ENCODE peak calls at places on chromosome 18, in ten cellular contexts. One of them, this sample, is unnamed.

GRCh38 chr18:43484710-43485109 is 207.4 kb upstream of the SYT4 start:
- DNase-seq in NCI-H774: no peak
- DNase-seq in Calu3: peak
- DNase-seq in NCI-H1930: no peak
- DNase-seq in dermis blood vessel endothelial cell: no peak
- DNase-seq in RPMI8226: no peak
- DNase-seq in stimulated activated CD4-positive, alpha-beta T cell treated with anti-CD3 and anti-CD28 coated beads, Interleukin-4, amount 100 ng/mL, for 24 hours: no peak
- DNase-seq in cardiac fibroblast: no peak
- DNase-seq in Caco-2: no peak
- DNase-seq in islet precursor cell: no peak
- DNase-seq in this sample: no peak

GRCh38 chr18:8546677-8547076 is 62.6 kb upstream of the RAB12 start:
- DNase-seq in NCI-H774: no peak
- DNase-seq in Calu3: no peak
- DNase-seq in NCI-H1930: no peak
- DNase-seq in dermis blood vessel endothelial cell: no peak
- DNase-seq in RPMI8226: no peak
- DNase-seq in stimulated activated CD4-positive, alpha-beta T cell treated with anti-CD3 and anti-CD28 coated beads, Interleukin-4, amount 100 ng/mL, for 24 hours: no peak
- DNase-seq in cardiac fibroblast: no peak
- DNase-seq in Caco-2: no peak
- DNase-seq in islet precursor cell: no peak
- DNase-seq in this sample: no peak

GRCh38 chr18:39414009-39414700 is 1848.6 kb upstream of the CELF4 start:
- DNase-seq in NCI-H774: no peak
- DNase-seq in Calu3: no peak
- DNase-seq in NCI-H1930: no peak
- DNase-seq in dermis blood vessel endothelial cell: peak
- DNase-seq in RPMI8226: no peak
- DNase-seq in stimulated activated CD4-positive, alpha-beta T cell treated with anti-CD3 and anti-CD28 coated beads, Interleukin-4, amount 100 ng/mL, for 24 hours: no peak
- DNase-seq in cardiac fibroblast: peak
- DNase-seq in Caco-2: no peak
- DNase-seq in islet precursor cell: no peak
- DNase-seq in this sample: no peak

GRCh38 chr18:66506178-66506577 is 97.7 kb downstream of the CDH19 start:
- DNase-seq in NCI-H774: no peak
- DNase-seq in Calu3: no peak
- DNase-seq in NCI-H1930: no peak
- DNase-seq in dermis blood vessel endothelial cell: no peak
- DNase-seq in RPMI8226: no peak
- DNase-seq in stimulated activated CD4-positive, alpha-beta T cell treated with anti-CD3 and anti-CD28 coated beads, Interleukin-4, amount 100 ng/mL, for 24 hours: no peak
- DNase-seq in cardiac fibroblast: no peak
- DNase-seq in Caco-2: no peak
- DNase-seq in islet precursor cell: no peak
- DNase-seq in this sample: no peak

GRCh38 chr18:48922801-48923730 is 27.7 kb downstream of the SMAD7 start:
- DNase-seq in NCI-H774: no peak
- DNase-seq in Calu3: no peak
- DNase-seq in NCI-H1930: no peak
- DNase-seq in dermis blood vessel endothelial cell: peak
- DNase-seq in RPMI8226: peak
- DNase-seq in stimulated activated CD4-positive, alpha-beta T cell treated with anti-CD3 and anti-CD28 coated beads, Interleukin-4, amount 100 ng/mL, for 24 hours: no peak
- DNase-seq in cardiac fibroblast: peak
- DNase-seq in Caco-2: no peak
- DNase-seq in islet precursor cell: peak
- DNase-seq in this sample: no peak

GRCh38 chr18:61333271-61333745 is at the start of gene CDH20:
- DNase-seq in NCI-H774: no peak
- DNase-seq in Calu3: no peak
- DNase-seq in NCI-H1930: no peak
- DNase-seq in dermis blood vessel endothelial cell: no peak
- DNase-seq in RPMI8226: no peak
- DNase-seq in stimulated activated CD4-positive, alpha-beta T cell treated with anti-CD3 and anti-CD28 coated beads, Interleukin-4, amount 100 ng/mL, for 24 hours: no peak
- DNase-seq in cardiac fibroblast: peak
- DNase-seq in Caco-2: no peak
- DNase-seq in islet precursor cell: peak
- DNase-seq in this sample: no peak

GRCh38 chr18:58533771-58534170 is 95.1 kb downstream of the ALPK2 start:
- DNase-seq in NCI-H774: no peak
- DNase-seq in Calu3: no peak
- DNase-seq in NCI-H1930: no peak
- DNase-seq in dermis blood vessel endothelial cell: no peak
- DNase-seq in RPMI8226: no peak
- DNase-seq in stimulated activated CD4-positive, alpha-beta T cell treated with anti-CD3 and anti-CD28 coated beads, Interleukin-4, amount 100 ng/mL, for 24 hours: no peak
- DNase-seq in cardiac fibroblast: no peak
- DNase-seq in Caco-2: no peak
- DNase-seq in islet precursor cell: peak
- DNase-seq in this sample: no peak

GRCh38 chr18:58456625-58457024 is 172.3 kb downstream of the ALPK2 start:
- DNase-seq in NCI-H774: no peak
- DNase-seq in Calu3: no peak
- DNase-seq in NCI-H1930: no peak
- DNase-seq in dermis blood vessel endothelial cell: peak
- DNase-seq in RPMI8226: no peak
- DNase-seq in stimulated activated CD4-positive, alpha-beta T cell treated with anti-CD3 and anti-CD28 coated beads, Interleukin-4, amount 100 ng/mL, for 24 hours: no peak
- DNase-seq in cardiac fibroblast: no peak
- DNase-seq in Caco-2: no peak
- DNase-seq in islet precursor cell: no peak
- DNase-seq in this sample: no peak

GRCh38 chr18:4074647-4075046 is 380.5 kb downstream of the DLGAP1 start:
- DNase-seq in NCI-H774: no peak
- DNase-seq in Calu3: no peak
- DNase-seq in NCI-H1930: no peak
- DNase-seq in dermis blood vessel endothelial cell: no peak
- DNase-seq in RPMI8226: no peak
- DNase-seq in stimulated activated CD4-positive, alpha-beta T cell treated with anti-CD3 and anti-CD28 coated beads, Interleukin-4, amount 100 ng/mL, for 24 hours: no peak
- DNase-seq in cardiac fibroblast: no peak
- DNase-seq in Caco-2: no peak
- DNase-seq in islet precursor cell: no peak
- DNase-seq in this sample: no peak

GRCh38 chr18:73594749-73595148 is 552.9 kb downstream of the FBXO15 start:
- DNase-seq in NCI-H774: no peak
- DNase-seq in Calu3: no peak
- DNase-seq in NCI-H1930: no peak
- DNase-seq in dermis blood vessel endothelial cell: no peak
- DNase-seq in RPMI8226: no peak
- DNase-seq in stimulated activated CD4-positive, alpha-beta T cell treated with anti-CD3 and anti-CD28 coated beads, Interleukin-4, amount 100 ng/mL, for 24 hours: no peak
- DNase-seq in cardiac fibroblast: peak
- DNase-seq in Caco-2: no peak
- DNase-seq in islet precursor cell: no peak
- DNase-seq in this sample: no peak